ENCODE peak calls at places on chromosomes 5 and 9, in eight cellular contexts. U is GM19239, W is HTR-8/SVneo, P is EL, N is lung microvascular endothelial cell, G is NCI-H774, T is NCI-H1436, R is T-helper 2 cell. S is an unnamed sample.

GRCh38 chr5:16855475-16855874 is 80.6 kb downstream of the MYO10 start:
- DNase-seq in U (no peak), W (no peak), P (no peak), N (peak), G (peak), T (no peak), R (no peak), S (no peak)

GRCh38 chr9:99113418-99114048 is 8.6 kb downstream of the TGFBR1 start:
- DNase-seq in U (no peak), W (no peak), P (no peak), N (no peak), G (no peak), T (no peak), R (no peak), S (no peak)

GRCh38 chr9:75169623-75170022 is 81.3 kb downstream of the OSTF1 start:
- DNase-seq in U (no peak), W (no peak), P (peak), N (peak), G (no peak), T (no peak), R (no peak), S (no peak)

GRCh38 chr9:137457406-137458193 is 1.5 kb downstream of the NSMF start:
- DNase-seq in U (no peak), W (no peak), P (no peak), N (no peak), G (no peak), T (no peak), R (no peak), S (no peak)

GRCh38 chr5:138282918-138283742 is 8.7 kb upstream of the GFRA3 start:
- DNase-seq in U (no peak), W (peak), P (peak), N (peak), G (peak), T (no peak), R (no peak), S (peak)

GRCh38 chr5:11378462-11378861 is 525.8 kb downstream of the CTNND2 start:
- DNase-seq in U (no peak), W (no peak), P (no peak), N (no peak), G (no peak), T (no peak), R (no peak), S (no peak)

GRCh38 chr9:134219721-134220060 is 55.3 kb upstream of the RNU6ATAC start:
- DNase-seq in U (no peak), W (no peak), P (no peak), N (no peak), G (no peak), T (no peak), R (no peak), S (no peak)

GRCh38 chr5:36040651-36041536 is 25.8 kb downstream of the UGT3A2 start:
- DNase-seq in U (no peak), W (no peak), P (no peak), N (no peak), G (peak), T (peak), R (no peak), S (no peak)

GRCh38 chr5:173245319-173246134 is 10.5 kb upstream of the NKX2-5 start:
- DNase-seq in U (no peak), W (no peak), P (no peak), N (no peak), G (no peak), T (no peak), R (no peak), S (no peak)

GRCh38 chr9:86946712-86947145 is 577 bp downstream of the GAS1 start:
- DNase-seq in U (peak), W (peak), P (peak), N (no peak), G (no peak), T (no peak), R (peak), S (no peak)

GRCh38 chr5:1104327-1105006 is 7.4 kb downstream of the SLC12A7 start:
- DNase-seq in U (peak), W (no peak), P (no peak), N (no peak), G (no peak), T (no peak), R (no peak), S (no peak)

GRCh38 chr5:671459-672328 is 21.5 kb downstream of the TPPP start:
- DNase-seq in U (peak), W (peak), P (peak), N (peak), G (peak), T (peak), R (peak), S (no peak)

GRCh38 chr9:103168254-103168653 is 173.1 kb downstream of the CYLC2 start:
- DNase-seq in U (no peak), W (no peak), P (no peak), N (no peak), G (no peak), T (no peak), R (no peak), S (no peak)

GRCh38 chr9:89941875-89942274 is 337.1 kb downstream of the GADD45G start:
- DNase-seq in U (no peak), W (peak), P (peak), N (no peak), G (no peak), T (peak), R (no peak), S (no peak)

GRCh38 chr5:90434116-90434714 is 24.7 kb upstream of the CETN3 start:
- DNase-seq in U (no peak), W (peak), P (peak), N (peak), G (no peak), T (peak), R (no peak), S (no peak)

S was measured in COLO829.